ENCODE peak calls at places on chromosomes 1 and 21, in ten cellular contexts. One of them, this sample, is unnamed.

GRCh38 chr1:226611301-226611700 is 62.7 kb downstream of the STUM start:
- DNase-seq in GM23248: no peak
- DNase-seq in non-pigmented ciliary epithelial cell: no peak
- DNase-seq in effector memory CD8-positive, alpha-beta T cell: no peak
- DNase-seq in body of pancreas: no peak
- DNase-seq in cardiac fibroblast: no peak
- DNase-seq in naive B cell: no peak
- DNase-seq in kidney epithelial cell: no peak
- DNase-seq in NCI-H1694: no peak
- DNase-seq in cardiac septum: peak
- DNase-seq in this sample: no peak

GRCh38 chr1:201469645-201470074 is 672 bp upstream of the PHLDA3 start:
- DNase-seq in kidney epithelial cell: no peak
- DNase-seq in effector memory CD8-positive, alpha-beta T cell: no peak
- DNase-seq in NCI-H1694: no peak
- DNase-seq in GM23248: no peak
- DNase-seq in cardiac fibroblast: no peak
- DNase-seq in naive B cell: no peak
- DNase-seq in cardiac septum: no peak
- DNase-seq in non-pigmented ciliary epithelial cell: no peak
- DNase-seq in body of pancreas: no peak
- DNase-seq in this sample: no peak

GRCh38 chr1:26677306-26678115 is 18.3 kb upstream of the ARID1A start:
- DNase-seq in kidney epithelial cell: peak
- DNase-seq in naive B cell: peak
- DNase-seq in NCI-H1694: no peak
- DNase-seq in GM23248: peak
- DNase-seq in cardiac septum: peak
- DNase-seq in cardiac fibroblast: peak
- DNase-seq in body of pancreas: peak
- DNase-seq in effector memory CD8-positive, alpha-beta T cell: peak
- DNase-seq in non-pigmented ciliary epithelial cell: no peak
- DNase-seq in this sample: peak

GRCh38 chr1:53548031-53548491 is 88.9 kb downstream of the DMRTB1 start:
- DNase-seq in GM23248: no peak
- DNase-seq in kidney epithelial cell: no peak
- DNase-seq in cardiac fibroblast: no peak
- DNase-seq in non-pigmented ciliary epithelial cell: no peak
- DNase-seq in effector memory CD8-positive, alpha-beta T cell: no peak
- DNase-seq in body of pancreas: peak
- DNase-seq in NCI-H1694: no peak
- DNase-seq in cardiac septum: peak
- DNase-seq in naive B cell: no peak
- DNase-seq in this sample: no peak

GRCh38 chr1:176989023-176989422 is 175.5 kb downstream of the ASTN1 start:
- DNase-seq in non-pigmented ciliary epithelial cell: no peak
- DNase-seq in effector memory CD8-positive, alpha-beta T cell: no peak
- DNase-seq in NCI-H1694: no peak
- DNase-seq in cardiac fibroblast: peak
- DNase-seq in GM23248: peak
- DNase-seq in body of pancreas: no peak
- DNase-seq in kidney epithelial cell: no peak
- DNase-seq in naive B cell: no peak
- DNase-seq in cardiac septum: no peak
- DNase-seq in this sample: no peak

GRCh38 chr1:19477284-19478240 is 7.8 kb downstream of the CAPZB start:
- DNase-seq in NCI-H1694: no peak
- DNase-seq in non-pigmented ciliary epithelial cell: no peak
- DNase-seq in cardiac septum: no peak
- DNase-seq in effector memory CD8-positive, alpha-beta T cell: peak
- DNase-seq in naive B cell: peak
- DNase-seq in GM23248: no peak
- DNase-seq in kidney epithelial cell: no peak
- DNase-seq in cardiac fibroblast: no peak
- DNase-seq in body of pancreas: no peak
- DNase-seq in this sample: no peak

GRCh38 chr1:117107364-117107763 is 14.2 kb downstream of the TRIM45 start:
- DNase-seq in naive B cell: no peak
- DNase-seq in cardiac septum: no peak
- DNase-seq in cardiac fibroblast: no peak
- DNase-seq in kidney epithelial cell: no peak
- DNase-seq in GM23248: no peak
- DNase-seq in effector memory CD8-positive, alpha-beta T cell: no peak
- DNase-seq in non-pigmented ciliary epithelial cell: no peak
- DNase-seq in body of pancreas: no peak
- DNase-seq in NCI-H1694: no peak
- DNase-seq in this sample: no peak

GRCh38 chr21:36229181-36229580 is 72.6 kb downstream of the DOP1B start:
- DNase-seq in GM23248: no peak
- DNase-seq in cardiac fibroblast: no peak
- DNase-seq in body of pancreas: no peak
- DNase-seq in NCI-H1694: no peak
- DNase-seq in non-pigmented ciliary epithelial cell: no peak
- DNase-seq in cardiac septum: no peak
- DNase-seq in effector memory CD8-positive, alpha-beta T cell: no peak
- DNase-seq in naive B cell: no peak
- DNase-seq in kidney epithelial cell: no peak
- DNase-seq in this sample: no peak

GRCh38 chr1:20165522-20165951 is 20.4 kb upstream of the UBXN10 start:
- DNase-seq in cardiac fibroblast: no peak
- DNase-seq in body of pancreas: no peak
- DNase-seq in NCI-H1694: no peak
- DNase-seq in naive B cell: no peak
- DNase-seq in kidney epithelial cell: no peak
- DNase-seq in effector memory CD8-positive, alpha-beta T cell: no peak
- DNase-seq in GM23248: peak
- DNase-seq in non-pigmented ciliary epithelial cell: no peak
- DNase-seq in cardiac septum: no peak
- DNase-seq in this sample: peak

GRCh38 chr1:24345334-24345733 is 26.2 kb downstream of the GRHL3 start:
- DNase-seq in effector memory CD8-positive, alpha-beta T cell: no peak
- DNase-seq in cardiac septum: no peak
- DNase-seq in body of pancreas: no peak
- DNase-seq in NCI-H1694: no peak
- DNase-seq in cardiac fibroblast: no peak
- DNase-seq in GM23248: no peak
- DNase-seq in non-pigmented ciliary epithelial cell: no peak
- DNase-seq in kidney epithelial cell: no peak
- DNase-seq in naive B cell: no peak
- DNase-seq in this sample: no peak

GRCh38 chr21:25953659-25954058 is 216.9 kb downstream of the APP start:
- DNase-seq in effector memory CD8-positive, alpha-beta T cell: no peak
- DNase-seq in non-pigmented ciliary epithelial cell: no peak
- DNase-seq in naive B cell: no peak
- DNase-seq in kidney epithelial cell: no peak
- DNase-seq in cardiac septum: no peak
- DNase-seq in cardiac fibroblast: no peak
- DNase-seq in body of pancreas: no peak
- DNase-seq in GM23248: no peak
- DNase-seq in NCI-H1694: no peak
- DNase-seq in this sample: no peak

GRCh38 chr1:178143730-178144343 is 49.9 kb downstream of the RASAL2 start:
- DNase-seq in body of pancreas: no peak
- DNase-seq in kidney epithelial cell: no peak
- DNase-seq in NCI-H1694: no peak
- DNase-seq in GM23248: peak
- DNase-seq in effector memory CD8-positive, alpha-beta T cell: no peak
- DNase-seq in cardiac fibroblast: no peak
- DNase-seq in naive B cell: no peak
- DNase-seq in cardiac septum: no peak
- DNase-seq in non-pigmented ciliary epithelial cell: no peak
- DNase-seq in this sample: peak

GRCh38 chr1:7810395-7810794 is 26.3 kb downstream of the PER3 start:
- DNase-seq in effector memory CD8-positive, alpha-beta T cell: no peak
- DNase-seq in non-pigmented ciliary epithelial cell: peak
- DNase-seq in cardiac fibroblast: peak
- DNase-seq in body of pancreas: no peak
- DNase-seq in kidney epithelial cell: peak
- DNase-seq in naive B cell: no peak
- DNase-seq in NCI-H1694: no peak
- DNase-seq in GM23248: peak
- DNase-seq in cardiac septum: no peak
- DNase-seq in this sample: peak

GRCh38 chr1:54982739-54983138 is 2.3 kb downstream of the TMEM61 start:
- DNase-seq in body of pancreas: peak
- DNase-seq in kidney epithelial cell: no peak
- DNase-seq in non-pigmented ciliary epithelial cell: no peak
- DNase-seq in GM23248: no peak
- DNase-seq in naive B cell: no peak
- DNase-seq in cardiac fibroblast: no peak
- DNase-seq in cardiac septum: no peak
- DNase-seq in NCI-H1694: no peak
- DNase-seq in effector memory CD8-positive, alpha-beta T cell: no peak
- DNase-seq in this sample: no peak

GRCh38 chr1:8121261-8122159 is 95.4 kb upstream of the ERRFI1 start:
- DNase-seq in non-pigmented ciliary epithelial cell: no peak
- DNase-seq in GM23248: no peak
- DNase-seq in body of pancreas: peak
- DNase-seq in cardiac fibroblast: peak
- DNase-seq in cardiac septum: no peak
- DNase-seq in kidney epithelial cell: peak
- DNase-seq in effector memory CD8-positive, alpha-beta T cell: no peak
- DNase-seq in naive B cell: no peak
- DNase-seq in NCI-H1694: no peak
- DNase-seq in this sample: no peak

GRCh38 chr1:203152158-203153034 is 23.2 kb downstream of the MYBPH start:
- DNase-seq in cardiac septum: no peak
- DNase-seq in GM23248: peak
- DNase-seq in cardiac fibroblast: peak
- DNase-seq in NCI-H1694: peak
- DNase-seq in non-pigmented ciliary epithelial cell: no peak
- DNase-seq in naive B cell: no peak
- DNase-seq in body of pancreas: no peak
- DNase-seq in kidney epithelial cell: peak
- DNase-seq in effector memory CD8-positive, alpha-beta T cell: no peak
- DNase-seq in this sample: peak

GRCh38 chr1:1477206-1477605 is 5.6 kb downstream of the ATAD3B start:
- DNase-seq in effector memory CD8-positive, alpha-beta T cell: no peak
- DNase-seq in non-pigmented ciliary epithelial cell: no peak
- DNase-seq in body of pancreas: no peak
- DNase-seq in cardiac fibroblast: no peak
- DNase-seq in cardiac septum: no peak
- DNase-seq in NCI-H1694: no peak
- DNase-seq in naive B cell: no peak
- DNase-seq in GM23248: no peak
- DNase-seq in kidney epithelial cell: no peak
- DNase-seq in this sample: no peak

GRCh38 chr1:112579801-112580510 is 39.0 kb downstream of the ST7L start:
- DNase-seq in naive B cell: no peak
- DNase-seq in NCI-H1694: no peak
- DNase-seq in kidney epithelial cell: no peak
- DNase-seq in body of pancreas: no peak
- DNase-seq in effector memory CD8-positive, alpha-beta T cell: no peak
- DNase-seq in non-pigmented ciliary epithelial cell: no peak
- DNase-seq in cardiac septum: no peak
- DNase-seq in GM23248: peak
- DNase-seq in cardiac fibroblast: no peak
- DNase-seq in this sample: no peak

GRCh38 chr1:12276225-12276624 is 46.4 kb downstream of the VPS13D start:
- DNase-seq in cardiac septum: no peak
- DNase-seq in effector memory CD8-positive, alpha-beta T cell: peak
- DNase-seq in naive B cell: no peak
- DNase-seq in GM23248: peak
- DNase-seq in cardiac fibroblast: peak
- DNase-seq in kidney epithelial cell: no peak
- DNase-seq in NCI-H1694: no peak
- DNase-seq in body of pancreas: peak
- DNase-seq in non-pigmented ciliary epithelial cell: peak
- DNase-seq in this sample: peak

GRCh38 chr21:42068256-42068545 is 2.9 kb upstream of the UMODL1 start:
- DNase-seq in effector memory CD8-positive, alpha-beta T cell: no peak
- DNase-seq in cardiac fibroblast: no peak
- DNase-seq in cardiac septum: no peak
- DNase-seq in naive B cell: no peak
- DNase-seq in kidney epithelial cell: no peak
- DNase-seq in GM23248: no peak
- DNase-seq in body of pancreas: no peak
- DNase-seq in non-pigmented ciliary epithelial cell: no peak
- DNase-seq in NCI-H1694: no peak
- DNase-seq in this sample: no peak

GRCh38 chr1:29802181-29803068 is 566.1 kb downstream of the PTPRU start:
- DNase-seq in non-pigmented ciliary epithelial cell: no peak
- DNase-seq in naive B cell: no peak
- DNase-seq in cardiac fibroblast: no peak
- DNase-seq in cardiac septum: peak
- DNase-seq in NCI-H1694: no peak
- DNase-seq in GM23248: no peak
- DNase-seq in body of pancreas: no peak
- DNase-seq in kidney epithelial cell: no peak
- DNase-seq in effector memory CD8-positive, alpha-beta T cell: no peak
- DNase-seq in this sample: no peak

GRCh38 chr1:205922806-205923205 is 20.4 kb downstream of the SLC26A9 start:
- DNase-seq in non-pigmented ciliary epithelial cell: no peak
- DNase-seq in cardiac septum: peak
- DNase-seq in body of pancreas: no peak
- DNase-seq in naive B cell: no peak
- DNase-seq in kidney epithelial cell: no peak
- DNase-seq in cardiac fibroblast: no peak
- DNase-seq in GM23248: no peak
- DNase-seq in effector memory CD8-positive, alpha-beta T cell: no peak
- DNase-seq in NCI-H1694: no peak
- DNase-seq in this sample: no peak

GRCh38 chr1:41412748-41413147 is 51.5 kb downstream of the FOXO6 start:
- DNase-seq in cardiac fibroblast: no peak
- DNase-seq in naive B cell: no peak
- DNase-seq in effector memory CD8-positive, alpha-beta T cell: no peak
- DNase-seq in NCI-H1694: no peak
- DNase-seq in body of pancreas: no peak
- DNase-seq in cardiac septum: no peak
- DNase-seq in GM23248: no peak
- DNase-seq in kidney epithelial cell: no peak
- DNase-seq in non-pigmented ciliary epithelial cell: no peak
- DNase-seq in this sample: no peak

GRCh38 chr1:103160281-103160680 is 52.0 kb upstream of the COL11A1 start:
- DNase-seq in NCI-H1694: no peak
- DNase-seq in kidney epithelial cell: no peak
- DNase-seq in naive B cell: no peak
- DNase-seq in non-pigmented ciliary epithelial cell: no peak
- DNase-seq in body of pancreas: no peak
- DNase-seq in cardiac septum: no peak
- DNase-seq in effector memory CD8-positive, alpha-beta T cell: no peak
- DNase-seq in cardiac fibroblast: no peak
- DNase-seq in GM23248: no peak
- DNase-seq in this sample: peak